ENCODE peak calls at places on chromosomes 7 and 10, in four cellular contexts. F is K562, N is HCT116, U is GM12878. R is an unnamed sample. For H4K20me1, the result is how much of the 10 kb centered on the place peaks cover.

GRCh38 chr10:62252051-62252450 is 16.6 kb downstream of the RTKN2 start:
- DNase-seq in F (no peak), N (no peak), U (no peak), R (no peak)

GRCh38 chr10:124165827-124166226 is 72.4 kb upstream of the CHST15 start:
- DNase-seq in F (no peak), N (no peak), U (no peak), R (no peak)

GRCh38 chr10:79381804-79382221 is 34.5 kb downstream of the PPIF start:
- DNase-seq in F (no peak), N (no peak), U (no peak), R (no peak)

GRCh38 chr7:135420786-135421185 is 89.1 kb downstream of the CNOT4 start:
- DNase-seq in F (no peak), N (no peak), U (no peak), R (no peak)

GRCh38 chr7:69457912-69458491 is 140.3 kb upstream of the AUTS2 start:
- DNase-seq in F (no peak), N (no peak), U (no peak), R (peak)

GRCh38 chr10:72061491-72061890 is 26.9 kb downstream of the SPOCK2 start:
- DNase-seq in F (peak), N (no peak), U (no peak), R (peak)

GRCh38 chr10:88841316-88842111 is 10.1 kb downstream of the ANKRD22 start:
- DNase-seq in F (no peak), N (no peak), U (no peak), R (no peak)

GRCh38 chr7:140898794-140899548 is 25.8 kb downstream of the BRAF start:
- DNase-seq in F (no peak), N (no peak), U (no peak), R (peak)

GRCh38 chr10:110671788-110672579 is 27.8 kb downstream of the RBM20 start:
- DNase-seq in F (peak), N (peak), U (peak), R (peak)

GRCh38 chr7:3399858-3400257 is 98.8 kb downstream of the SDK1 start:
- DNase-seq in F (no peak), N (peak), U (no peak), R (peak)

GRCh38 chr10:98481418-98481945 is 34.7 kb upstream of the HPS1 start:
- DNase-seq in F (no peak), N (no peak), U (no peak), R (no peak)

GRCh38 chr10:27625452-27626345 is 119.9 kb downstream of the MKX start:
- DNase-seq in F (no peak), N (no peak), U (no peak), R (peak)

GRCh38 chr7:66921396-66921917 is 432 bp downstream of the TMEM248 start:
- DNase-seq in F (peak), N (no peak), U (no peak), R (peak)

GRCh38 chr10:33952692-33953360 is 618.4 kb upstream of the NRP1 start:
- DNase-seq in F (no peak), N (no peak), U (no peak), R (no peak)

GRCh38 chr7:2843711-2844152 is 376 bp downstream of the GNA12 start:
- DNase-seq in F (peak), N (no peak), U (no peak), R (no peak)

GRCh38 chr10:132283604-132284382 is 24.0 kb downstream of the STK32C start:
- DNase-seq in F (no peak), N (no peak), U (no peak), R (no peak)

GRCh38 chr7:28539289-28539981 is 127.1 kb downstream of the CREB5 start:
- DNase-seq in F (no peak), N (no peak), U (peak), R (no peak)

GRCh38 chr10:6461961-6462360 is 118.1 kb downstream of the PRKCQ start:
- DNase-seq in F (no peak), N (no peak), U (no peak), R (no peak)

GRCh38 chr10:99859585-99859984 is 77.1 kb downstream of the ABCC2 start:
- DNase-seq in F (no peak), N (peak), U (no peak), R (peak)

DNA sequence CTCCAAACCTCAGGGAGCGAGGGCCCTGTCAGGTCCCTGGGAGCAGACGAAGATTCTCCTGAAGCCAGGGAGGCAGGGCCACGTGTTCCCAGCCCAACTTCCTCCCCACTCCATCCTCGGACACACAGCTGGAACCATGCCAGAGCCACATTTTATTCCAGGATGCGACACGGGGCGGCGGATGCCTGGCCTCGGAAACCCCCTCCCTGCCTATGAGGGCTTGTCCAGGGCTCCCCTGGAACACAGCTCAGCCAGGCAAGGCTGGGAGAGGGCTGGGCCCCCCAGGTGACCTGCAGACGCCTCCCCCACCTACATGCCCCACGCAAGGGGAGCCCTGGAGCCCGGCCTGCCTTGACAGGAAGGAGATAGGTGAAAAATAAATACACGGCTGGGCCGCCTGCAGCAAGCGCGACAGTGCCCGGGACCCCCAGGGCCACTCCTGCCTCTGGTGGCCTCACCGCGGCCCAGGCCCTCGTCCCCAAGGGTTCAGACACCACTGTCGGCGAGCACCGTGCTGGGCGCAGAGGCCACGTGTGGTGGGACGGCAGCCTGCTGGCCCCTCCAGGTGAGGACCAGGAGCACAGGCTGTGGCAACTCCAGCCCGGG is 21.5 kb downstream of the GET4 start:
- DNase-seq in F (no peak), N (no peak), U (no peak), R (no peak)
- TF ChIP-seq POLR2AphosphoS5 in F (no peak), N (no peak), U (no peak), R (no peak)

DNA sequence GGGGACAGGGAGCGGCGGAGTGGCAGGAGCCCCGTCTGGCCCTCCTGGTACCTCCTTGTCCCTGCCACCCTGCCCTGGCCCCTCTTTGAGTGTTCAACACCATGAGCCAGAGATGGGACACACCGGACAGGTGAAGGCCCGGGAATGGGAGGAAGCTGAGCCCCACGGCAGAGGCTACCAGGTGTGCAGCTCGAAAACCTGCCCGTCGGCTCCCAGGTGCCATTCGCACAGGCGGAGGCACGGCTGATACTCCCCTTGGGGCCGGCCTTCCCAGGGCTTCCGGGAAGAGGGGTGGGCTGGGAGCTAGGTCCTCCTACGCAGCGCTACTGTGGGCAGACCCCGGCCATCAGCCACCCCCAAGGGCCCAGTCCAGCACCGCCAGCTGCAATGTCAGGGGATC is 44.1 kb downstream of the TNRC18 start:
- DNase-seq in F (no peak), N (no peak), U (no peak), R (no peak)
- H4K20me1 ChIP-seq in F (under half), N (under half), U (under half), R (under half)

GRCh38 chr10:17348111-17349008 is 106.0 kb downstream of the ST8SIA6 start:
- DNase-seq in F (peak), N (peak), U (no peak), R (peak)
- TF ChIP-seq POLR2AphosphoS5 in F (no peak), N (peak), U (no peak), R (no peak)

GRCh38 chr7:157409753-157410727 is 73.2 kb downstream of the DNAJB6 start:
- DNase-seq in F (no peak), N (no peak), U (no peak), R (no peak)

GRCh38 chr7:157407512-157408257 is 70.9 kb downstream of the DNAJB6 start:
- DNase-seq in F (no peak), N (no peak), U (no peak), R (no peak)

GRCh38 chr7:157408258-157409101 is 71.7 kb downstream of the DNAJB6 start:
- DNase-seq in F (no peak), N (no peak), U (no peak), R (no peak)

GRCh38 chr7:157410831-157411556 is 74.2 kb downstream of the DNAJB6 start:
- DNase-seq in F (no peak), N (no peak), U (no peak), R (no peak)

GRCh38 chr7:157409149-157409752 is 72.4 kb downstream of the DNAJB6 start:
- DNase-seq in F (peak), N (no peak), U (no peak), R (no peak)
- H4K20me1 ChIP-seq in F (under half), N (under half), U (under half), R (under half)

GRCh38 chr7:142385528-142386340 is 127.9 kb upstream of the PRSS58 start:
- DNase-seq in F (peak), N (peak), U (peak), R (peak)
- TF ChIP-seq POLR2AphosphoS5 in F (no peak), N (no peak), U (no peak), R (no peak)

GRCh38 chr7:5419523-5420107 is 4.0 kb downstream of the TNRC18 start:
- DNase-seq in F (peak), N (no peak), U (no peak), R (peak)

GRCh38 chr7:5414876-5415275 is 8.8 kb downstream of the TNRC18 start:
- DNase-seq in F (no peak), N (no peak), U (no peak), R (peak)

GRCh38 chr7:5420108-5420840 is 3.4 kb downstream of the TNRC18 start:
- DNase-seq in F (peak), N (no peak), U (no peak), R (peak)

GRCh38 chr7:5420841-5421625 is 2.6 kb downstream of the TNRC18 start:
- DNase-seq in F (peak), N (no peak), U (no peak), R (no peak)

DNA sequence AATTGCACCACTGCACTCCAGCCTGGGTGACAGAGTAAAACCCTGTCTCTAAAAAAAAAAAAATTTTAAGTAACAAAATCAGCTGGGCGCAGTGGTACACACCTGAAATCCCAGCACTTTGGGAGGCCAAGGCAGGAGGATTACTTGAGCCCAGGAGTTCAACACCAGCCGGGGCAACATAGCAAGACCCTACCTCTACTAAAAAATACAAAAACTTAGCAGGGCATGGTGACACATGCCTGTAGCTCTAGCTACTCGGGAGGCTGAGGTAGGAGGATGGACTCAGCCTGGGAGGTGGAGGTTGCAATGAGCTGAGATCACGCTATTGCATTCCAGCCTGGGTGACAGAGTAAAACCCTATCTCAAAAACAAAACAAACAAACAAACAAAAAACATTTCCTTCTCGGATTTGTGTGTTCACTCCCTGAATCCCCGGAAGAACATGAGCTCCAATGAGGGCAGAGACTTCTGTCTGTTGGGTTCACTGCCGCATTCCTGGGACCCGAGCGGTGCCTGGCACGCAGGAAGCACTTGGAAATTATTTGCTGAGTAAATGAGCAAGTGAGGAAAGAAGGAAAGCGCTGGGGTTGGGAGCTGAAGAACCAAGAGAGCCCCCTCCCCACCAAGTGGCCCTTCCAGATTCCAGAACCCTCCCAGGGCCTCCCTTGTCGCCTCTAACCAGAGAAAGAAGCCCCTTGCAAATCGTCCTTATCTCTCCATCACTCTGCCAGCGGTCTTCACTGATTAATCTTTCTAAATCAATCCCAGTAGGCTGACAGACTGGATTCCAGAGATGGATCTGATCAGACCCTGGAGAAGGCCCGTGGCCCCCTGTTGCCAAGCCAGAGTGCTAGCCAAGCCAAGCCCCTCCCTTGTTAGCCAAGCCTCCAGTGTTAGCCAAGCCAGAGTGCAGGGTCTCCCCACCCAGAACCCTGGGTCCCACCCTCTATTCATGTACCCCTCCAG is 6.2 kb downstream of the TNRC18 start:
- DNase-seq in F (no peak), N (no peak), U (no peak), R (peak)
- H4K20me1 ChIP-seq in F (under half), N (under half), U (under half), R (under half)

GRCh38 chr7:8125680-8126444 is 136.1 kb downstream of the ICA1 start:
- DNase-seq in F (no peak), N (no peak), U (peak), R (no peak)
- TF ChIP-seq POLR2AphosphoS5 in F (no peak), N (no peak), U (peak), R (no peak)

DNA sequence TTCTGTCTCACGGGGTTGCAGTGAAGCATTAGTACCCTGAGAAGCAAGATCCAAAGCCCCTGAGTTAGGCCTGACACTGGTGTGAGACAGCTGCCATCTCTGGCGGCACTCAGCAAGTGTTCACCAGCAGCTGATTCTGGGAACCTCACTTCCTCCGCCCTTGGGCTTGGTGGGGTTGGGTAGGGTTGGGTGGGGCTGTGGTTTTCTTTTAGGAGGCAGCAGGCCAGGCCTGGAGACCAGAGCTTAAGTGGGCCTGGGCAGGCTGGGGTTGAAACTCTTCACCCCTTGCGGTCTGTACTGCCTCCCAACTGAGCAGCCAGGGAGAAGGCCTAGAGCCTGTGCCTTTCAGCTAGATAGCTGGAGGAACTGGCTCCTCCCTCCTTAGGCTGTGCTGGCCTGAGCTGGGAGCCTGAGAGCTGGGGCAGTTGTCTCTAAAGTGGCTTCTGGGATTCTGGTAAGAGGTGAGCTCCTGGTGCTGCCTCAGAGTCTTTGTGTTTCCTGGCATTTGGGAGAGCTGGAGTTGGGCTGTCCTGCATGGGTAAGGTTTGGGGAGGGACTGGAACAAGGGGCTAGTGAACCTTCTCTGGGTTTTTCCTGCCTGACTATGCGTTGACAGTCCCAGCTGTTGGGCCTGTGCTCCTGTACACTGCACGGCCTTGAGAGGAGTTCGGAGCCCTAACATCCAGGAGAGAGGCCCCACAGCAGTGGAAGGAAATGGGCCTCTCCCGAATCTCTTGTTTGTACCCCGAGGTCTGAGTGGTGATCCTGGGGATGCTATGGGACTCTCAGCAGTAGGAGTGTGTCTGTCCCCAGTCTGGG is 5.1 kb downstream of the TSPAN14 start:
- DNase-seq in F (peak), N (no peak), U (peak), R (peak)
- H4K20me1 ChIP-seq in F (under half), N (under half), U (under half), R (half or more)

DNA sequence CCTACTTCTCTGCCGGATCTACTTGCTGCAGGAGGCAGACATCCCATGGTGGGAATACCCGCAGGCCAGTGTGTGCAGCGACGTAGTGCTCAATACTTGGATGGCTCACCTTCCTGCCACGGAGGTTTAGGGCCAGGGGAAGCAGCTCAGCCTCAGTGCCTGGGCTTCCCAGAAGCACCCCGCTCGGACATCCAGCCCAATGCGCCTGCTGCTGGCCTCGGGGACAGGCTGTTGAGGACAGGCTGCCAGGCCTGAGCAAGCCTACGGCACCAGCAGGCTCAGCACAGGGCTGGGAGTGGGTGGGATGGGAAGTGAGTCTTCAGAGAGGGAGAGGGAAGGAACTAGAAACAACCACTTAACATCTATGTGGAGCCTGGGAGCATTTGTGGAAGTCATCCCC is 441.3 kb upstream of the MGMT start:
- DNase-seq in F (no peak), N (no peak), U (no peak), R (no peak)
- TF ChIP-seq POLR2AphosphoS5 in F (no peak), N (no peak), U (no peak), R (no peak)

DNA sequence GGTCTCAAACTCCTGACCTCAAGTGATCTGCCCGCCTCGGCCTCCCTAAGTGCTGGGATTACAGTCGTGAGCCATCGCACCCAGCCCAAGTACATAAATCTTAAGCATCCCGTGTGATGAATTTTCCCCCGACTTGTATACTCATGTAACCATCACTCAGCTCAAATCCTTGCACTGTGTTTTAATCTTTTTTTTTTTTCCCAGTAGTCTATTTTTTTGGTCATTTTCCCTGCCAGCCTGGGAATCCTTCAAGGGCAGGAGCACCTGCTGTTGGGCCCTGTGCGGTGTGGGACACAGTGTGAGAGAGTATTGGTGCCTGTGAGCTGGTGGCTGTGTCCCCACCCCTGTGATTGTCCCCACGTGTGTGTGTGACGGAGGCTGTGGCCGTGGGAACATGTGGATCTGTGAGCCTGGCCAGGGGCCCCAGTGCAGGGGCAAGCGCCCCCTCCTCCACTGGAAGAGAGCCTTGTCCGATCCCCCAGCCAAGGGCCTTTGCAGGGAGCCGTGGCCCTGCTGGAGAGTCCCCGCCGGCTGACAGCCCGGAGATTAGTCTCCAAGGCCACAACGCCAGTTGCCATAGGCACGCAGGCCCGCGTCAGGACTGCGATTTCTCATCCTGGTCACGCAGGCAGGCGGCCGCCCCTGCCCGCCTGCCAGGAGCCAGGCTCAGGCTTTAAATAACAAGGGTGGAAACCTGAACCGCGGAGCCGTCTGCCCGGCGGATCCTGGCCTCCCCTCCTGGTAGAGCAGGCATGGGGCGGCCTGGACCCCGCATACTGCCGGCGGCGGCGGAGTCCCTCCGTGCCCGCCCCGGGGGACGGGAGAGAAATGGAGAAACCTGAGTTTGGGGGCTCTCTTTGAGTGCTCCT is 26.5 kb downstream of the GTF2IRD1 start:
- DNase-seq in F (no peak), N (no peak), U (no peak), R (peak)
- H4K20me1 ChIP-seq in F (under half), N (under half), U (under half), R (under half)